ENCODE peak calls at places on chromosomes 5 and 9, in nine cellular contexts. Z is H54, E is nephron progenitor cell, H is WTC11, P is HCEC 1CT, N is HFFc6, Y is GM04503, B is right atrium auricular region, J is lower leg skin. C is an unnamed sample.

GRCh38 chr9:109270971-109271900 is 49.6 kb downstream of the EPB41L4B start:
- DNase-seq in H (no peak), P (no peak), B (no peak), E (no peak), J (no peak), Y (no peak), Z (no peak), N (no peak), C (no peak)

GRCh38 chr5:98772415-98773213 is 849 bp upstream of the RGMB start:
- DNase-seq in H (peak), E (peak), B (peak), N (no peak), Y (no peak), P (peak), Z (no peak), J (peak), C (no peak)

GRCh38 chr5:116922532-116922931 is 347.9 kb upstream of the SEMA6A start:
- DNase-seq in J (no peak), N (no peak), B (no peak), Z (no peak), P (no peak), Y (no peak), H (no peak), E (no peak), C (no peak)

GRCh38 chr5:138032028-138032571 is 779 bp downstream of the FAM13B start:
- DNase-seq in N (peak), Z (peak), Y (no peak), P (peak), J (peak), E (no peak), B (peak), H (peak), C (peak)

GRCh38 chr5:380701-381309 is 59.3 kb downstream of the AHRR start:
- DNase-seq in B (peak), Z (no peak), J (peak), Y (no peak), N (no peak), H (no peak), P (no peak), E (no peak), C (no peak)

GRCh38 chr9:130451509-130452388 is 7.0 kb downstream of the ASS1 start:
- DNase-seq in H (peak), J (peak), Y (peak), N (peak), E (peak), B (peak), P (peak), Z (peak), C (peak)

GRCh38 chr9:18865542-18865941 is 167.5 kb downstream of the SAXO1 start:
- DNase-seq in P (no peak), N (no peak), E (no peak), Y (no peak), H (no peak), B (no peak), J (no peak), Z (no peak), C (no peak)

GRCh38 chr9:87381050-87381711 is 116.5 kb upstream of the DAPK1 start:
- DNase-seq in J (no peak), P (peak), E (no peak), Y (peak), N (peak), H (no peak), Z (no peak), B (no peak), C (peak)

GRCh38 chr9:71778085-71778484 is 9.8 kb upstream of the CEMIP2 start:
- DNase-seq in B (no peak), N (no peak), Z (no peak), P (no peak), Y (no peak), J (no peak), E (no peak), H (no peak), C (no peak)

GRCh38 chr5:168291281-168291960 is at the start of gene WWC1:
- DNase-seq in N (no peak), H (peak), E (peak), J (no peak), B (no peak), P (no peak), Z (peak), Y (no peak), C (no peak)

GRCh38 chr5:147403659-147404640 is 105.9 kb downstream of the DPYSL3 start:
- DNase-seq in H (no peak), Z (peak), J (peak), P (peak), E (no peak), Y (peak), N (peak), B (peak), C (peak)

GRCh38 chr5:175638305-175638704 is 19.6 kb upstream of the HRH2 start:
- DNase-seq in B (no peak), Z (no peak), P (no peak), Y (no peak), J (no peak), H (no peak), N (no peak), E (no peak), C (no peak)

GRCh38 chr9:116350213-116350612 is 196.6 kb downstream of the PAPPA start:
- DNase-seq in N (no peak), H (no peak), B (no peak), J (no peak), E (no peak), Z (no peak), Y (no peak), P (no peak), C (no peak)

C was measured in HS-5.